ENCODE peak calls at places on chromosomes 7 and 10, in seven cellular contexts. One of them, this sample, is unnamed.

GRCh38 chr7:27187702-27188665 is 3.0 kb upstream of the HOXA11 start:
- DNase-seq in IMR-90: no peak
- DNase-seq in mesenchymal stem cell: no peak
- DNase-seq in mesendoderm: no peak
- DNase-seq in H9: peak; percentile 55
- DNase-seq in neuronal stem cell: no peak
- DNase-seq in trophoblast cell: no peak
- DNase-seq in this sample: peak; percentile 70

GRCh38 chr7:111765936-111766643 is 203.8 kb upstream of the IMMP2L start:
- DNase-seq in IMR-90: peak; percentile 28
- DNase-seq in mesenchymal stem cell: no peak
- DNase-seq in mesendoderm: no peak
- DNase-seq in H9: no peak
- DNase-seq in neuronal stem cell: no peak
- DNase-seq in trophoblast cell: no peak
- DNase-seq in this sample: no peak

GRCh38 chr7:157688439-157689268 is 351.9 kb downstream of the DNAJB6 start:
- DNase-seq in IMR-90: no peak
- DNase-seq in mesenchymal stem cell: no peak
- DNase-seq in mesendoderm: peak; percentile 83
- DNase-seq in H9: peak; percentile 78
- DNase-seq in neuronal stem cell: peak; percentile 48
- DNase-seq in trophoblast cell: no peak
- DNase-seq in this sample: no peak

GRCh38 chr7:27697861-27698430 is 35.3 kb upstream of the HIBADH start:
- DNase-seq in IMR-90: peak; percentile 49
- DNase-seq in mesenchymal stem cell: peak; percentile 75
- DNase-seq in mesendoderm: no peak
- DNase-seq in H9: no peak
- DNase-seq in neuronal stem cell: no peak
- DNase-seq in trophoblast cell: no peak
- DNase-seq in this sample: no peak

GRCh38 chr10:96374639-96374984 is 15.8 kb upstream of the OPALIN start:
- DNase-seq in IMR-90: no peak
- DNase-seq in mesenchymal stem cell: no peak
- DNase-seq in mesendoderm: peak; percentile 60
- DNase-seq in H9: peak; percentile 52
- DNase-seq in neuronal stem cell: no peak
- DNase-seq in trophoblast cell: no peak
- DNase-seq in this sample: peak; percentile 64

GRCh38 chr10:71241899-71242620 is 29.7 kb downstream of the UNC5B start:
- DNase-seq in IMR-90: no peak
- DNase-seq in mesenchymal stem cell: peak; percentile 34
- DNase-seq in mesendoderm: no peak
- DNase-seq in H9: no peak
- DNase-seq in neuronal stem cell: no peak
- DNase-seq in trophoblast cell: no peak
- DNase-seq in this sample: no peak

GRCh38 chr10:55550241-55550640 is 749.2 kb upstream of the PCDH15 start:
- DNase-seq in IMR-90: no peak
- DNase-seq in mesenchymal stem cell: peak; percentile 67
- DNase-seq in mesendoderm: no peak
- DNase-seq in H9: no peak
- DNase-seq in neuronal stem cell: no peak
- DNase-seq in trophoblast cell: no peak
- DNase-seq in this sample: no peak

GRCh38 chr7:46934198-46934825 is 647.6 kb downstream of the TNS3 start:
- DNase-seq in IMR-90: peak; percentile 53
- DNase-seq in mesenchymal stem cell: peak; percentile 83
- DNase-seq in mesendoderm: no peak
- DNase-seq in H9: no peak
- DNase-seq in neuronal stem cell: no peak
- DNase-seq in trophoblast cell: peak; percentile 34
- DNase-seq in this sample: no peak

GRCh38 chr7:29285451-29285807 is 90.9 kb downstream of the CHN2 start:
- DNase-seq in IMR-90: peak; percentile 37
- DNase-seq in mesenchymal stem cell: peak; percentile 90
- DNase-seq in mesendoderm: no peak
- DNase-seq in H9: no peak
- DNase-seq in neuronal stem cell: no peak
- DNase-seq in trophoblast cell: peak; percentile 49
- DNase-seq in this sample: peak; percentile 6

GRCh38 chr7:64888901-64889685 is 14.0 kb upstream of the ZNF273 start:
- DNase-seq in IMR-90: no peak
- DNase-seq in mesenchymal stem cell: peak; percentile 14
- DNase-seq in mesendoderm: no peak
- DNase-seq in H9: no peak
- DNase-seq in neuronal stem cell: no peak
- DNase-seq in trophoblast cell: no peak
- DNase-seq in this sample: no peak

GRCh38 chr7:73809454-73810090 is 21.2 kb upstream of the CLDN4 start:
- DNase-seq in IMR-90: no peak
- DNase-seq in mesenchymal stem cell: no peak
- DNase-seq in mesendoderm: no peak
- DNase-seq in H9: peak; percentile 28
- DNase-seq in neuronal stem cell: no peak
- DNase-seq in trophoblast cell: peak; percentile 61
- DNase-seq in this sample: no peak

GRCh38 chr10:130244928-130245495 is 108.8 kb downstream of the GLRX3 start:
- DNase-seq in IMR-90: no peak
- DNase-seq in mesenchymal stem cell: no peak
- DNase-seq in mesendoderm: no peak
- DNase-seq in H9: no peak
- DNase-seq in neuronal stem cell: no peak
- DNase-seq in trophoblast cell: no peak
- DNase-seq in this sample: no peak

GRCh38 chr7:26436996-26437547 is 145.4 kb downstream of the SNX10 start:
- DNase-seq in IMR-90: no peak
- DNase-seq in mesenchymal stem cell: no peak
- DNase-seq in mesendoderm: no peak
- DNase-seq in H9: no peak
- DNase-seq in neuronal stem cell: no peak
- DNase-seq in trophoblast cell: no peak
- DNase-seq in this sample: no peak

GRCh38 chr7:44288811-44289340 is 36.5 kb downstream of the CAMK2B start:
- DNase-seq in IMR-90: no peak
- DNase-seq in mesenchymal stem cell: no peak
- DNase-seq in mesendoderm: no peak
- DNase-seq in H9: peak; percentile 28
- DNase-seq in neuronal stem cell: no peak
- DNase-seq in trophoblast cell: no peak
- DNase-seq in this sample: peak; percentile 45

DNA sequence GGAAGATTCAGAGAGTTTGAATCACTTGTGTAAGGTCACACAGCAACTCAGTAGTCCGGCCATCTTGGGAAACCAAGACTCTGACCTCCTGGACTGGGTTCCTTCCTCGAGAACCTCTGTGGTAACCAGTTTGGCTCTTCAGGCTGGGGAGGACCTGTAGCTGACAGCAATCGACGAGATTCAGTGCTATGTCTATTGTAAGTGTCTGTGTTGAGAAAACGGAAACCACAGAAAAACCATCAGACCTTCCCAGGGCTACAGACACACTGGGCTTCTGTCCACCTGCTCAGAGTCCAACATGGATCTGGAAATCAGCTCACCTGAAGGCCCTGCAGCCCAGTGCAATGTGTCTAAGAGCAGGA is 403.7 kb downstream of the RPS24 start:
- DNase-seq in IMR-90: no peak
- DNase-seq in mesenchymal stem cell: no peak
- DNase-seq in mesendoderm: no peak
- DNase-seq in H9: no peak
- DNase-seq in neuronal stem cell: no peak
- DNase-seq in trophoblast cell: no peak
- DNase-seq in this sample: no peak
- H3K4me1 ChIP-seq in IMR-90: peaks cover 4% of the 10 kb centered on the region
- H3K4me1 ChIP-seq in mesenchymal stem cell: peaks cover 20% of the 10 kb centered on the region
- H3K4me1 ChIP-seq in mesendoderm: peaks cover 27% of the 10 kb centered on the region
- H3K4me1 ChIP-seq in H9: no peaks in the 10 kb centered on the region
- H3K4me1 ChIP-seq in neuronal stem cell: peaks cover 31% of the 10 kb centered on the region
- H3K4me1 ChIP-seq in trophoblast cell: peaks cover 51% of the 10 kb centered on the region
- H3K4me1 ChIP-seq in this sample: no peaks in the 10 kb centered on the region

GRCh38 chr10:47027108-47027811 is 116.0 kb downstream of the PTPN20 start:
- DNase-seq in IMR-90: no peak
- DNase-seq in mesenchymal stem cell: no peak
- DNase-seq in mesendoderm: no peak
- DNase-seq in H9: peak; percentile 15
- DNase-seq in neuronal stem cell: no peak
- DNase-seq in trophoblast cell: no peak
- DNase-seq in this sample: no peak
- H4K8ac ChIP-seq in IMR-90: no peak overlapping the region
- H4K8ac ChIP-seq in mesenchymal stem cell: no peak overlapping the region
- H4K8ac ChIP-seq in mesendoderm: no peak overlapping the region
- H4K8ac ChIP-seq in H9: no peak overlapping the region
- H4K8ac ChIP-seq in neuronal stem cell: no peak overlapping the region
- H4K8ac ChIP-seq in trophoblast cell: no peak overlapping the region
- H4K8ac ChIP-seq in this sample: no peak overlapping the region

DNA sequence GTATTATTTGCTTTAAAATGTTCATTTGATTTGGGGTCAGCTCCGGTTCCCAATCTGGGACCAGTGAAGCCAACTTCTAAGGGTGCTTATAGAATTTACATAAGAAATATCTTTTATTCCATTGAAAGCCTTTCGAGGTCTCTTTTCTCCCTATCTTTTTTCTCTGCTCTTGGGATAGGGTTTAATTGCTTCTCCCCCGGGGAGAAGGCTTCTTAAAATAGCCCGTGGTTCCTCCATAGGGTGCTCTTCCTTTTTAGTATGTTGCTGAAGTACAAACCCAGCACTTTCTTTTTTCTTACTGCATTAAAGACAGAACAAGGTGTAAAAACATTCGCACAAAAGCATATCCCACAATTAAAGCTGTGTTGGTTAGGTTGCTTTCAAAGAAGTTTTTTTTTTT is 107.5 kb downstream of the POU6F2 start:
- DNase-seq in IMR-90: no peak
- DNase-seq in mesenchymal stem cell: no peak
- DNase-seq in mesendoderm: no peak
- DNase-seq in H9: no peak
- DNase-seq in neuronal stem cell: no peak
- DNase-seq in trophoblast cell: no peak
- DNase-seq in this sample: no peak
- H3K4me1 ChIP-seq in IMR-90: no peaks in the 10 kb centered on the region
- H3K4me1 ChIP-seq in mesenchymal stem cell: no peaks in the 10 kb centered on the region
- H3K4me1 ChIP-seq in mesendoderm: no peaks in the 10 kb centered on the region
- H3K4me1 ChIP-seq in H9: no peaks in the 10 kb centered on the region
- H3K4me1 ChIP-seq in neuronal stem cell: peaks cover 13% of the 10 kb centered on the region
- H3K4me1 ChIP-seq in trophoblast cell: no peaks in the 10 kb centered on the region
- H3K4me1 ChIP-seq in this sample: no peaks in the 10 kb centered on the region

DNA sequence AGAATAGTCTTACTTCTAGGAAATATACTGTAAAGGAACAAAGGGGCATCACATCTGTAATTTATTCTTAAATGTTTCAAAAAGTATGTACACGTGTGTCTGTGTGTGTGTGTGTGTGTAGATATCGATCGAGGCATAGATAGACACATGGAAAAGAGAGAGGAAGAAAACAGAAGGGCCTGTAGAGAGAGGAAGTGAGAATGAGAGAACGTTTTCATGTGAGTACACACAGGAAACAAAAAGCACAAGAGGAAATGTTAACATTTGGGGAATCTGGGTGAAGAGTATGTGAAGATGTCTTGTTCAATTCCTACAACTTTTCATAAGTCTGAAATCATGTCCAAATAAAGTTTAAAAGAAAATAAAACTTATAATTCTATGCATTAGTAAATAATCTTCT is 286.5 kb upstream of the SORCS1 start:
- DNase-seq in IMR-90: no peak
- DNase-seq in mesenchymal stem cell: no peak
- DNase-seq in mesendoderm: no peak
- DNase-seq in H9: no peak
- DNase-seq in neuronal stem cell: no peak
- DNase-seq in trophoblast cell: no peak
- DNase-seq in this sample: no peak
- H4K8ac ChIP-seq in IMR-90: no peak overlapping the region
- H4K8ac ChIP-seq in mesenchymal stem cell: no peak overlapping the region
- H4K8ac ChIP-seq in mesendoderm: no peak overlapping the region
- H4K8ac ChIP-seq in H9: no peak overlapping the region
- H4K8ac ChIP-seq in neuronal stem cell: no peak overlapping the region
- H4K8ac ChIP-seq in trophoblast cell: no peak overlapping the region
- H4K8ac ChIP-seq in this sample: no peak overlapping the region

DNA sequence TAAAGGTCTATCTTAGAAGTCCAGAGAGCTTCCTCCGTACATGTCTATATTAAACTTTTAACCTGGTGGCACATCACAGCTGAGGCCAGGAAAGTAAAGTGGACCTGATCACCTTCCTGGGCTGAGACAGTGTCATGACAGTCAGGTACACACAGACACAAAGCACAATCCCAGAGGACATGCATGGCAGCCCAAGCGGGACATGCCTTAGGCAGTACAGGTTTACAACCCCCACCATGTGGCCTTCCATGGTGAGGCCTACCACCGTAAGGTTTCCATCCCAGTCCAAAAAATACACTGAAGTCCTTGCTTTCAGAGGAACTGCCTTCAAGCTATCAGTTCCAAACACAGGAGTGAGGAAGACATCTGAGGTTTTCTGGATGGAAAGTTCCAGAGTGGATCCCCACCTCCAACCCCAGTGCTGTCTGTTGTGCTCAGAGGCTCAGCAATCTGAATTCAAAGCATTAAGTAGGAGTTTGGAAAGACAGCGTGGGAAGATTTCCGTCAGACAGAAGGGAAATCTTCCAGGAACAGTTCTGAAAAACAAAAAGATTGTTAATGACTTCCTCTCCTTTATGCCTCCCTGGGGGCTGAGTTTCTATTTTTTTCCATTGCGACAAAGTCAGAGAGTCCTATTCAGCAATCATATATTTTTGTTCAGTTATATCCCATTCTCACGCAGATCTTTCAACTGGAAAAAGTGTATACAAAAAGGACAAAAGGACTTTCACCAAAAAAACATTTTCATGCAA is 20.1 kb downstream of the IFIT3 start:
- DNase-seq in IMR-90: no peak
- DNase-seq in mesenchymal stem cell: peak; percentile 49
- DNase-seq in mesendoderm: no peak
- DNase-seq in H9: no peak
- DNase-seq in neuronal stem cell: no peak
- DNase-seq in trophoblast cell: no peak
- DNase-seq in this sample: no peak
- H3K4me1 ChIP-seq in IMR-90: peaks cover 16% of the 10 kb centered on the region
- H3K4me1 ChIP-seq in mesenchymal stem cell: peaks cover 9% of the 10 kb centered on the region
- H3K4me1 ChIP-seq in mesendoderm: peaks cover 18% of the 10 kb centered on the region
- H3K4me1 ChIP-seq in H9: peaks cover 22% of the 10 kb centered on the region
- H3K4me1 ChIP-seq in neuronal stem cell: peaks cover 30% of the 10 kb centered on the region
- H3K4me1 ChIP-seq in trophoblast cell: peaks cover 3% of the 10 kb centered on the region
- H3K4me1 ChIP-seq in this sample: peaks cover 7% of the 10 kb centered on the region

DNA sequence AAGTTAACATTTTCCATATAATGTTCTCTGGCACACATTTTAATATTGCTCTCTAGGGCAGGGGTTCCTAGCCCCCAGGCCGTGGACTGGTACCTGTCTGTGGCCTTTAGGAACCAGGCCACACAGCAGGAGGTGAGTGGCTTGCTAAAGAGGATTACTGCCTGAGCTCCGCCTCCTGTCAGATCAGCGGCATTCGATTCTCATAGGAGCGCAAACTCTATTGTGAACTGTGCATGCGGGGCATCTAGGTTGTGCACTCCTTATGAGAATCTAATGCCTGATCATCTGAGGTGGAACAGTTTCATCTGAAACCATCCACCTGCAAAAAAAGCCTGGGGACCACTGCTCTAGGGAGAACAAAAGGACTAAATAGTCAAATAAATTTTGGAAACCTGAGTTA is 65.7 kb downstream of the EXOC6 start:
- DNase-seq in IMR-90: no peak
- DNase-seq in mesenchymal stem cell: no peak
- DNase-seq in mesendoderm: peak; percentile 44
- DNase-seq in H9: no peak
- DNase-seq in neuronal stem cell: peak; percentile 30
- DNase-seq in trophoblast cell: no peak
- DNase-seq in this sample: no peak
- H4K8ac ChIP-seq in IMR-90: no peak overlapping the region
- H4K8ac ChIP-seq in mesenchymal stem cell: no peak overlapping the region
- H4K8ac ChIP-seq in mesendoderm: no peak overlapping the region
- H4K8ac ChIP-seq in H9: no peak overlapping the region
- H4K8ac ChIP-seq in neuronal stem cell: no peak overlapping the region
- H4K8ac ChIP-seq in trophoblast cell: no peak overlapping the region
- H4K8ac ChIP-seq in this sample: no peak overlapping the region